ENCODE peak calls at places on chromosomes 2 and 18, in five cellular contexts. One of them, this sample, is unnamed.

GRCh38 chr18:37566479-37567060 is 972 bp upstream of the CELF4 start:
- DNase-seq in lower lobe of right lung: no peak
- DNase-seq in foreskin fibroblast: no peak
- DNase-seq in astrocyte of the spinal cord: no peak
- DNase-seq in right atrium auricular region: no peak
- DNase-seq in this sample: no peak

GRCh38 chr2:11389551-11390528 is 45.4 kb upstream of the ROCK2 start:
- DNase-seq in right atrium auricular region: no peak
- DNase-seq in foreskin fibroblast: peak
- DNase-seq in astrocyte of the spinal cord: peak
- DNase-seq in lower lobe of right lung: peak
- DNase-seq in this sample: peak

GRCh38 chr2:107511970-107512789 is 314.5 kb upstream of the RGPD4 start:
- DNase-seq in lower lobe of right lung: no peak
- DNase-seq in astrocyte of the spinal cord: no peak
- DNase-seq in foreskin fibroblast: no peak
- DNase-seq in right atrium auricular region: no peak
- DNase-seq in this sample: no peak

GRCh38 chr2:19743641-19744040 is 158.1 kb downstream of the TTC32 start:
- DNase-seq in lower lobe of right lung: no peak
- DNase-seq in right atrium auricular region: no peak
- DNase-seq in astrocyte of the spinal cord: no peak
- DNase-seq in foreskin fibroblast: no peak
- DNase-seq in this sample: no peak

GRCh38 chr2:102040229-102040628 is 48.5 kb downstream of the IL1R2 start:
- DNase-seq in astrocyte of the spinal cord: no peak
- DNase-seq in right atrium auricular region: no peak
- DNase-seq in lower lobe of right lung: no peak
- DNase-seq in foreskin fibroblast: no peak
- DNase-seq in this sample: peak

GRCh38 chr2:64675860-64676259 is 22.1 kb upstream of the SERTAD2 start:
- DNase-seq in astrocyte of the spinal cord: no peak
- DNase-seq in lower lobe of right lung: no peak
- DNase-seq in right atrium auricular region: no peak
- DNase-seq in foreskin fibroblast: no peak
- DNase-seq in this sample: peak

GRCh38 chr2:46146866-46147502 is 150.2 kb upstream of the EPAS1 start:
- DNase-seq in lower lobe of right lung: no peak
- DNase-seq in right atrium auricular region: no peak
- DNase-seq in foreskin fibroblast: no peak
- DNase-seq in astrocyte of the spinal cord: no peak
- DNase-seq in this sample: no peak

GRCh38 chr2:224570328-224570993 is 14.7 kb downstream of the CUL3 start:
- DNase-seq in right atrium auricular region: no peak
- DNase-seq in foreskin fibroblast: peak
- DNase-seq in lower lobe of right lung: no peak
- DNase-seq in astrocyte of the spinal cord: peak
- DNase-seq in this sample: peak

GRCh38 chr2:3163401-3163800 is 214.2 kb downstream of the EIPR1 start:
- DNase-seq in foreskin fibroblast: no peak
- DNase-seq in astrocyte of the spinal cord: no peak
- DNase-seq in right atrium auricular region: no peak
- DNase-seq in lower lobe of right lung: no peak
- DNase-seq in this sample: no peak

GRCh38 chr2:10301946-10302478 is 692 bp upstream of the HPCAL1 start:
- DNase-seq in lower lobe of right lung: peak
- DNase-seq in right atrium auricular region: no peak
- DNase-seq in foreskin fibroblast: no peak
- DNase-seq in astrocyte of the spinal cord: no peak
- DNase-seq in this sample: no peak

GRCh38 chr2:109437325-109438090 is 176.3 kb downstream of the SEPTIN10 start:
- DNase-seq in right atrium auricular region: no peak
- DNase-seq in astrocyte of the spinal cord: no peak
- DNase-seq in foreskin fibroblast: no peak
- DNase-seq in lower lobe of right lung: peak
- DNase-seq in this sample: no peak

GRCh38 chr2:58107803-58108710 is 61.5 kb downstream of the VRK2 start:
- DNase-seq in right atrium auricular region: no peak
- DNase-seq in foreskin fibroblast: peak
- DNase-seq in astrocyte of the spinal cord: peak
- DNase-seq in lower lobe of right lung: no peak
- DNase-seq in this sample: peak

GRCh38 chr2:187718092-187718491 is 163.9 kb upstream of the TFPI start:
- DNase-seq in astrocyte of the spinal cord: no peak
- DNase-seq in foreskin fibroblast: no peak
- DNase-seq in lower lobe of right lung: no peak
- DNase-seq in right atrium auricular region: no peak
- DNase-seq in this sample: no peak

GRCh38 chr2:222756951-222757645 is 85.6 kb downstream of the MOGAT1 start:
- DNase-seq in right atrium auricular region: no peak
- DNase-seq in lower lobe of right lung: no peak
- DNase-seq in astrocyte of the spinal cord: peak
- DNase-seq in foreskin fibroblast: peak
- DNase-seq in this sample: peak

GRCh38 chr2:26580151-26580550 is 61.0 kb downstream of the CIB4 start:
- DNase-seq in astrocyte of the spinal cord: no peak
- DNase-seq in lower lobe of right lung: no peak
- DNase-seq in foreskin fibroblast: no peak
- DNase-seq in right atrium auricular region: no peak
- DNase-seq in this sample: no peak

GRCh38 chr18:26458526-26459232 is 89.7 kb downstream of the KCTD1 start:
- DNase-seq in astrocyte of the spinal cord: peak
- DNase-seq in right atrium auricular region: no peak
- DNase-seq in foreskin fibroblast: peak
- DNase-seq in lower lobe of right lung: no peak
- DNase-seq in this sample: no peak

GRCh38 chr18:26457195-26457594 is 91.2 kb downstream of the KCTD1 start:
- DNase-seq in astrocyte of the spinal cord: no peak
- DNase-seq in lower lobe of right lung: no peak
- DNase-seq in foreskin fibroblast: no peak
- DNase-seq in right atrium auricular region: no peak
- DNase-seq in this sample: no peak

GRCh38 chr18:26459340-26459739 is 89.0 kb downstream of the KCTD1 start:
- DNase-seq in right atrium auricular region: no peak
- DNase-seq in astrocyte of the spinal cord: no peak
- DNase-seq in lower lobe of right lung: no peak
- DNase-seq in foreskin fibroblast: no peak
- DNase-seq in this sample: no peak

GRCh38 chr18:26456070-26456491 is 92.3 kb downstream of the KCTD1 start:
- DNase-seq in right atrium auricular region: no peak
- DNase-seq in foreskin fibroblast: no peak
- DNase-seq in astrocyte of the spinal cord: no peak
- DNase-seq in lower lobe of right lung: no peak
- DNase-seq in this sample: no peak

GRCh38 chr18:26457611-26458350 is 90.6 kb downstream of the KCTD1 start:
- DNase-seq in astrocyte of the spinal cord: no peak
- DNase-seq in right atrium auricular region: no peak
- DNase-seq in lower lobe of right lung: no peak
- DNase-seq in foreskin fibroblast: no peak
- DNase-seq in this sample: no peak
- TF ChIP-seq CTCF in astrocyte of the spinal cord: peak
- TF ChIP-seq CTCF in right atrium auricular region: peak
- TF ChIP-seq CTCF in lower lobe of right lung: no peak
- TF ChIP-seq CTCF in foreskin fibroblast: no peak
- TF ChIP-seq CTCF in this sample: no peak

DNA sequence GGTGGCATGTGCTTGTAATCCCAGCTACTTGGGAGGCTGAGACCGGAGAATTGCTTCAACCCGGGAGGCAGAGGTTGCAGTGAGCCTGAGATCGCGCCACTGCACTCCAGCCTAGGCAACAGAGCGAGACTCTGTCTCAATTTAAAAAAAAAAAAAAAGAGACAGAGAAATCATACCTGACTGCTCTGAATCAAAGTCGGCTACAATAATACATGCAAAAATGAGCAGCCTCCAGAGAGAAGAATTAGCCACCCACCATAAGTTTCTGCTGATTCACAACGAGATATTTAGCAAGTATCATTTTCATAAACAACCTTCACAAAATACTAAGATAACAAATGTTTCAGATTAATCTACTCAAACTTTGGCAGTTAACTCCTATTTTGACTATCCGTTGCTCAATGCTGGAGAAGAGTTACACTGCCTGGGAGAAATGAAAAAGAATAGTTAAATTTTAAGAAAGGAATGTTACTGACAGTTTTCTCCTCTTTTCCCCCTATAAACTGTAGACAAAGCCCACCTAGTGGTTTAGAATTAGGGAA is 1.5 kb downstream of the OSBPL1A start:
- DNase-seq in astrocyte of the spinal cord: no peak
- DNase-seq in foreskin fibroblast: no peak
- DNase-seq in right atrium auricular region: no peak
- DNase-seq in lower lobe of right lung: no peak
- DNase-seq in this sample: peak
- H3K4me3 ChIP-seq in astrocyte of the spinal cord: no peak
- H3K4me3 ChIP-seq in foreskin fibroblast: peak
- H3K4me3 ChIP-seq in right atrium auricular region: no peak
- H3K4me3 ChIP-seq in lower lobe of right lung: peak
- H3K4me3 ChIP-seq in this sample: no peak

GRCh38 chr18:25314824-25315223 is 37.1 kb downstream of the ZNF521 start:
- DNase-seq in foreskin fibroblast: no peak
- DNase-seq in right atrium auricular region: no peak
- DNase-seq in astrocyte of the spinal cord: no peak
- DNase-seq in lower lobe of right lung: no peak
- DNase-seq in this sample: no peak

GRCh38 chr18:25305584-25305983 is 46.4 kb downstream of the ZNF521 start:
- DNase-seq in foreskin fibroblast: no peak
- DNase-seq in astrocyte of the spinal cord: no peak
- DNase-seq in lower lobe of right lung: no peak
- DNase-seq in right atrium auricular region: no peak
- DNase-seq in this sample: no peak

GRCh38 chr18:25313274-25313673 is 38.7 kb downstream of the ZNF521 start:
- DNase-seq in right atrium auricular region: no peak
- DNase-seq in astrocyte of the spinal cord: no peak
- DNase-seq in lower lobe of right lung: no peak
- DNase-seq in foreskin fibroblast: no peak
- DNase-seq in this sample: no peak

GRCh38 chr18:25306671-25307070 is 45.3 kb downstream of the ZNF521 start:
- DNase-seq in right atrium auricular region: no peak
- DNase-seq in astrocyte of the spinal cord: peak
- DNase-seq in lower lobe of right lung: no peak
- DNase-seq in foreskin fibroblast: no peak
- DNase-seq in this sample: no peak

GRCh38 chr18:25310045-25310444 is 41.9 kb downstream of the ZNF521 start:
- DNase-seq in foreskin fibroblast: peak
- DNase-seq in astrocyte of the spinal cord: peak
- DNase-seq in right atrium auricular region: no peak
- DNase-seq in lower lobe of right lung: no peak
- DNase-seq in this sample: peak
- TF ChIP-seq CTCF in foreskin fibroblast: no peak
- TF ChIP-seq CTCF in astrocyte of the spinal cord: peak
- TF ChIP-seq CTCF in right atrium auricular region: peak
- TF ChIP-seq CTCF in lower lobe of right lung: peak
- TF ChIP-seq CTCF in this sample: peak

GRCh38 chr2:241833101-241833937 is 24.3 kb downstream of the NEU4 start:
- DNase-seq in astrocyte of the spinal cord: no peak
- DNase-seq in right atrium auricular region: no peak
- DNase-seq in foreskin fibroblast: peak
- DNase-seq in lower lobe of right lung: no peak
- DNase-seq in this sample: peak
- H3K4me3 ChIP-seq in astrocyte of the spinal cord: no peak
- H3K4me3 ChIP-seq in right atrium auricular region: no peak
- H3K4me3 ChIP-seq in foreskin fibroblast: no peak
- H3K4me3 ChIP-seq in lower lobe of right lung: no peak
- H3K4me3 ChIP-seq in this sample: no peak

GRCh38 chr18:50218432-50219197 is 23.7 kb upstream of the MYO5B start:
- DNase-seq in astrocyte of the spinal cord: peak
- DNase-seq in lower lobe of right lung: no peak
- DNase-seq in foreskin fibroblast: no peak
- DNase-seq in right atrium auricular region: no peak
- DNase-seq in this sample: peak
- TF ChIP-seq CTCF in astrocyte of the spinal cord: peak
- TF ChIP-seq CTCF in lower lobe of right lung: peak
- TF ChIP-seq CTCF in foreskin fibroblast: peak
- TF ChIP-seq CTCF in right atrium auricular region: peak
- TF ChIP-seq CTCF in this sample: peak

GRCh38 chr2:98727758-98728718 is 2.9 kb downstream of the MGAT4A start:
- DNase-seq in right atrium auricular region: no peak
- DNase-seq in lower lobe of right lung: no peak
- DNase-seq in foreskin fibroblast: no peak
- DNase-seq in astrocyte of the spinal cord: no peak
- DNase-seq in this sample: no peak
- H3K4me3 ChIP-seq in right atrium auricular region: no peak
- H3K4me3 ChIP-seq in lower lobe of right lung: peak
- H3K4me3 ChIP-seq in foreskin fibroblast: no peak
- H3K4me3 ChIP-seq in astrocyte of the spinal cord: no peak
- H3K4me3 ChIP-seq in this sample: no peak

DNA sequence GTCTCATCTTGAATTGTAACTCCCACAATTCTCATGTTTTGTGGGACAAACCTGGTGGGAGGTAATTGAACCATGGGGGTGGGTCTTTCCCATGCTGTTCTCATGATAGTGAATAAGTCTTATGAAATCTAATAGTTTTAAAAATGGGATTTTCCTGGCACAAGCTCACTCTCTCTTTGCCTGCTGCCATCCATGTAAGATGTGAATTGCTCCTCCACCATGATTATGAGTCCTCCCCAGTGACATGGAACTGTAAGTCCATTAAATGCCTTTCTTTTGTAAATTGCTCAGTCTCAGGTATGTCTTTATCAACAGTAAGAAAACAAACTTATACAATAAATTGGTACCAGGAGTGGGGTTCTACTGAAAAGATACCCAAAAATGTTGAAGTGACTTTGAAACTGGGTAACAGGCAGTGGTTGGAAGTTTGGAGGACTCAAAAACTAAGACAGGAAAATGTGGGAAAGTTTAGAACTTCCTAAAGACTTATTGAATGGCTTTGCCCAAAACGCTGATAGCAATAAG is 601.4 kb downstream of the ZEB2 start:
- DNase-seq in astrocyte of the spinal cord: no peak
- DNase-seq in lower lobe of right lung: no peak
- DNase-seq in right atrium auricular region: no peak
- DNase-seq in foreskin fibroblast: no peak
- DNase-seq in this sample: no peak
- TF ChIP-seq CTCF in astrocyte of the spinal cord: no peak
- TF ChIP-seq CTCF in lower lobe of right lung: no peak
- TF ChIP-seq CTCF in right atrium auricular region: no peak
- TF ChIP-seq CTCF in foreskin fibroblast: no peak
- TF ChIP-seq CTCF in this sample: no peak

GRCh38 chr2:210172219-210172575 is 988 bp upstream of the KANSL1L start:
- DNase-seq in lower lobe of right lung: no peak
- DNase-seq in foreskin fibroblast: no peak
- DNase-seq in astrocyte of the spinal cord: no peak
- DNase-seq in right atrium auricular region: no peak
- DNase-seq in this sample: no peak

GRCh38 chr2:210174086-210174485 is 2.9 kb upstream of the KANSL1L start:
- DNase-seq in foreskin fibroblast: no peak
- DNase-seq in right atrium auricular region: no peak
- DNase-seq in astrocyte of the spinal cord: no peak
- DNase-seq in lower lobe of right lung: no peak
- DNase-seq in this sample: no peak

GRCh38 chr2:210180494-210180893 is 9.3 kb upstream of the KANSL1L start:
- DNase-seq in foreskin fibroblast: no peak
- DNase-seq in right atrium auricular region: no peak
- DNase-seq in lower lobe of right lung: no peak
- DNase-seq in astrocyte of the spinal cord: no peak
- DNase-seq in this sample: no peak

GRCh38 chr2:210177769-210178168 is 6.6 kb upstream of the KANSL1L start:
- DNase-seq in foreskin fibroblast: no peak
- DNase-seq in right atrium auricular region: no peak
- DNase-seq in lower lobe of right lung: no peak
- DNase-seq in astrocyte of the spinal cord: no peak
- DNase-seq in this sample: no peak
- H3K4me3 ChIP-seq in foreskin fibroblast: no peak
- H3K4me3 ChIP-seq in right atrium auricular region: no peak
- H3K4me3 ChIP-seq in lower lobe of right lung: no peak
- H3K4me3 ChIP-seq in astrocyte of the spinal cord: no peak
- H3K4me3 ChIP-seq in this sample: no peak

GRCh38 chr2:195533771-195534642 is 123.0 kb upstream of the SLC39A10 start:
- DNase-seq in lower lobe of right lung: no peak
- DNase-seq in right atrium auricular region: peak
- DNase-seq in astrocyte of the spinal cord: peak
- DNase-seq in foreskin fibroblast: peak
- DNase-seq in this sample: peak
- TF ChIP-seq CTCF in lower lobe of right lung: no peak
- TF ChIP-seq CTCF in right atrium auricular region: peak
- TF ChIP-seq CTCF in astrocyte of the spinal cord: peak
- TF ChIP-seq CTCF in foreskin fibroblast: peak
- TF ChIP-seq CTCF in this sample: no peak

This sample was measured in fibroblast of villous mesenchyme.